ENCODE peak calls at places on chromosomes 11 and 22, in eight cellular contexts. O, S, X, A, E, W, T and M are unnamed samples.

GRCh38 chr11:80255021-80255420 is 814.2 kb upstream of the TENM4 start:
- DNase-seq in E (no peak), W (no peak), S (no peak), T (no peak), A (no peak), X (no peak), O (no peak), M (no peak)

GRCh38 chr11:105361651-105362050 is 222.1 kb upstream of the CARD18 start:
- DNase-seq in O (no peak), E (no peak), S (no peak), A (no peak), X (no peak), W (no peak), T (no peak), M (no peak)

GRCh38 chr11:122893131-122893530 is 10.6 kb downstream of the JHY start:
- DNase-seq in E (no peak), A (no peak), X (peak; percentile 14), O (no peak), S (no peak), W (no peak), T (no peak), M (no peak)

GRCh38 chr22:22943521-22944267 is 56.1 kb downstream of the IGLL5 start:
- DNase-seq in S (no peak), O (no peak), W (no peak), A (no peak), E (no peak), X (no peak), T (no peak), M (no peak)

GRCh38 chr11:63583288-63583687 is 20.1 kb upstream of the PLAAT2 start:
- DNase-seq in E (no peak), X (no peak), A (no peak), W (no peak), T (no peak), O (no peak), S (peak; percentile 97), M (peak; percentile 97)

GRCh38 chr11:59849129-59849528 is 3.8 kb upstream of the CBLIF start:
- DNase-seq in W (no peak), S (no peak), A (no peak), O (no peak), X (no peak), T (no peak), E (no peak), M (no peak)

GRCh38 chr11:68905421-68906360 is 2.0 kb downstream of the IGHMBP2 start:
- DNase-seq in E (no peak), T (no peak), W (no peak), S (no peak), O (no peak), X (no peak), A (no peak), M (no peak)

GRCh38 chr11:81870815-81871214 is 862.8 kb downstream of the FAM181B start:
- DNase-seq in T (no peak), E (no peak), A (no peak), X (no peak), W (no peak), O (no peak), S (no peak), M (no peak)

GRCh38 chr11:74754507-74755255 is 6.0 kb downstream of the RNF169 start:
- DNase-seq in A (no peak), E (no peak), X (peak; percentile 91), T (no peak), S (no peak), O (peak; percentile 18), W (no peak), M (no peak)

GRCh38 chr11:118006153-118006534 is 19.9 kb downstream of the IL10RA start:
- DNase-seq in W (no peak), T (no peak), S (no peak), A (no peak), E (no peak), X (no peak), O (no peak), M (no peak)

GRCh38 chr11:130020323-130020722 is 17.7 kb upstream of the PRDM10 start:
- DNase-seq in O (peak; percentile 18), X (no peak), S (no peak), T (no peak), E (no peak), A (no peak), W (no peak), M (no peak)